ENCODE peak calls at places on chromosomes 16 and 17, in seven cellular contexts. N, C, T, G, D, X and L are unnamed samples.

GRCh38 chr16:27879601-27880247 is 183.8 kb downstream of the GSG1L start:
- DNase-seq in N (no peak), C (no peak), T (no peak), G (no peak), D (no peak), X (no peak), L (no peak)

GRCh38 chr17:72249441-72249840 is 128.6 kb downstream of the SOX9 start:
- DNase-seq in N (no peak), C (no peak), T (no peak), G (no peak), D (no peak), X (no peak), L (peak; percentile 12)

GRCh38 chr17:48994548-48995331 is 2.4 kb upstream of the IGF2BP1 start:
- DNase-seq in N (no peak), C (no peak), T (no peak), G (no peak), D (no peak), X (no peak), L (no peak)

GRCh38 chr17:72338304-72338703 is 217.5 kb downstream of the SOX9 start:
- DNase-seq in N (no peak), C (no peak), T (no peak), G (no peak), D (no peak), X (no peak), L (no peak)

GRCh38 chr17:10614536-10615155 is 42.5 kb downstream of the MYH3 start:
- DNase-seq in N (peak; percentile 61), C (no peak), T (peak; percentile 61), G (peak; percentile 13), D (no peak), X (peak; percentile 51), L (peak; percentile 45)

GRCh38 chr17:18008496-18009268 is 30.3 kb downstream of the ATPAF2 start:
- DNase-seq in N (peak; percentile 22), C (no peak), T (peak; percentile 84), G (no peak), D (no peak), X (no peak), L (peak; percentile 24)

GRCh38 chr16:48184681-48185080 is 28.9 kb upstream of the ABCC12 start:
- DNase-seq in N (no peak), C (no peak), T (no peak), G (no peak), D (no peak), X (no peak), L (no peak)

GRCh38 chr17:12040478-12040877 is 19.8 kb downstream of the MAP2K4 start:
- DNase-seq in N (no peak), C (no peak), T (peak; percentile 68), G (no peak), D (no peak), X (no peak), L (no peak)

GRCh38 chr17:81097943-81098308 is 63.0 kb downstream of the BAIAP2 start:
- DNase-seq in N (peak; percentile 83), C (no peak), T (peak; percentile 79), G (no peak), D (no peak), X (no peak), L (peak; percentile 29)

GRCh38 chr16:10405386-10405939 is 19.6 kb downstream of the ATF7IP2 start:
- DNase-seq in N (no peak), C (no peak), T (no peak), G (no peak), D (no peak), X (no peak), L (peak; percentile 94)

GRCh38 chr16:23119570-23119969 is 29.7 kb downstream of the USP31 start:
- DNase-seq in N (no peak), C (no peak), T (no peak), G (no peak), D (no peak), X (no peak), L (peak; percentile 21)

GRCh38 chr16:14148569-14148968 is 77.5 kb downstream of the MRTFB start:
- DNase-seq in N (no peak), C (no peak), T (no peak), G (no peak), D (no peak), X (no peak), L (no peak)

GRCh38 chr17:19867094-19867653 is 562 bp downstream of the ULK2 start:
- DNase-seq in N (peak; percentile 66), C (peak; percentile 36), T (peak; percentile 60), G (peak; percentile 45), D (peak; percentile 22), X (peak; percentile 80), L (peak; percentile 60)

GRCh38 chr16:49440156-49441065 is 66.8 kb downstream of the C16orf78 start:
- DNase-seq in N (no peak), C (no peak), T (no peak), G (no peak), D (no peak), X (no peak), L (no peak)

GRCh38 chr16:13101828-13102227 is 200.4 kb downstream of the SHISA9 start:
- DNase-seq in N (no peak), C (no peak), T (no peak), G (no peak), D (no peak), X (no peak), L (no peak)

GRCh38 chr17:40806131-40806530 is 6.4 kb upstream of the KRT28 start:
- DNase-seq in N (no peak), C (no peak), T (no peak), G (no peak), D (no peak), X (no peak), L (no peak)

GRCh38 chr17:45160505-45161287 is 979 bp upstream of the HEXIM2 start:
- DNase-seq in N (peak; percentile 72), C (peak; percentile 57), T (peak; percentile 61), G (peak; percentile 61), D (peak; percentile 47), X (no peak), L (peak; percentile 63)

GRCh38 chr17:81599719-81600486 is 37.0 kb downstream of the NPLOC4 start:
- DNase-seq in N (no peak), C (no peak), T (no peak), G (no peak), D (no peak), X (no peak), L (peak; percentile 78)

GRCh38 chr17:19948100-19948943 is 29.3 kb downstream of the AKAP10 start:
- DNase-seq in N (no peak), C (no peak), T (no peak), G (no peak), D (no peak), X (no peak), L (no peak)

GRCh38 chr17:58373003-58373402 is 21.0 kb upstream of the SUPT4H1 start:
- DNase-seq in N (no peak), C (no peak), T (no peak), G (no peak), D (no peak), X (no peak), L (no peak)

GRCh38 chr17:81081619-81082176 is 46.7 kb downstream of the BAIAP2 start:
- DNase-seq in N (no peak), C (no peak), T (no peak), G (no peak), D (no peak), X (no peak), L (no peak)

GRCh38 chr16:20383106-20384029 is 21.2 kb downstream of the PDILT start:
- DNase-seq in N (peak; percentile 75), C (no peak), T (peak; percentile 74), G (peak; percentile 48), D (peak; percentile 12), X (peak; percentile 61), L (peak; percentile 45)

GRCh38 chr17:56699186-56699895 is 105.8 kb downstream of the NOG start:
- DNase-seq in N (peak; percentile 100), C (no peak), T (peak; percentile 100), G (no peak), D (no peak), X (no peak), L (peak; percentile 97)

GRCh38 chr17:60318830-60319229 is 73.1 kb downstream of the USP32 start:
- DNase-seq in N (no peak), C (no peak), T (no peak), G (no peak), D (no peak), X (no peak), L (no peak)

GRCh38 chr17:74920679-74921044 is 2.4 kb downstream of the USH1G start:
- DNase-seq in N (no peak), C (no peak), T (no peak), G (no peak), D (no peak), X (no peak), L (no peak)

GRCh38 chr16:72908362-72908838 is 139.5 kb downstream of the ZFHX3 start:
- DNase-seq in N (no peak), C (no peak), T (peak; percentile 53), G (no peak), D (no peak), X (no peak), L (no peak)

GRCh38 chr17:78787444-78787843 is 5.4 kb upstream of the CYTH1 start:
- DNase-seq in N (no peak), C (no peak), T (peak; percentile 31), G (no peak), D (no peak), X (no peak), L (no peak)

GRCh38 chr16:27798241-27798640 is 248.3 kb downstream of the KATNIP start:
- DNase-seq in N (no peak), C (no peak), T (no peak), G (no peak), D (no peak), X (no peak), L (no peak)

GRCh38 chr16:84495506-84495905 is 9.0 kb downstream of the MEAK7 start:
- DNase-seq in N (no peak), C (no peak), T (no peak), G (no peak), D (no peak), X (no peak), L (no peak)

GRCh38 chr16:57559075-57559790 is 16.8 kb downstream of the ADGRG5 start:
- DNase-seq in N (no peak), C (no peak), T (no peak), G (no peak), D (no peak), X (no peak), L (no peak)

GRCh38 chr16:83336630-83337029 is 471.1 kb upstream of the HSBP1 start:
- DNase-seq in N (no peak), C (no peak), T (no peak), G (peak; percentile 17), D (no peak), X (no peak), L (peak; percentile 38)